ENCODE peak calls at places on chromosomes 16 and 17, in four cellular contexts. E, O, Q and I are unnamed samples.

GRCh38 chr16:64391009-64391663 is 730.7 kb downstream of the CDH11 start:
- DNase-seq in O (no peak), E (peak; percentile 46), Q (no peak), I (peak; percentile 61)

GRCh38 chr16:5325932-5326331 is 228.3 kb upstream of the EEF2KMT start:
- DNase-seq in E (no peak), O (no peak), Q (no peak), I (no peak)

GRCh38 chr16:9226924-9227323 is 135.5 kb downstream of the HAPSTR1 start:
- DNase-seq in E (no peak), Q (no peak), O (no peak), I (no peak)

GRCh38 chr16:29806096-29806579 is at the start of gene MAZ:
- DNase-seq in E (peak; percentile 94), Q (peak; percentile 85), O (no peak), I (no peak)

GRCh38 chr17:17570207-17570797 is 21.2 kb downstream of the PEMT start:
- DNase-seq in E (peak; percentile 28), Q (no peak), O (no peak), I (peak; percentile 40)

GRCh38 chr16:62829615-62830014 is 793.4 kb upstream of the CDH8 start:
- DNase-seq in O (no peak), E (no peak), Q (no peak), I (no peak)

GRCh38 chr17:50785942-50786570 is 18.7 kb upstream of the ANKRD40CL start:
- DNase-seq in O (no peak), E (peak; percentile 88), Q (no peak), I (peak; percentile 75)

GRCh38 chr16:25097304-25097988 is 14.1 kb upstream of the LCMT1 start:
- DNase-seq in E (peak; percentile 7), Q (no peak), O (no peak), I (peak; percentile 31)

GRCh38 chr17:65678534-65678933 is 117.1 kb upstream of the AXIN2 start:
- DNase-seq in O (no peak), Q (no peak), E (no peak), I (no peak)

GRCh38 chr16:79349803-79350202 is 250.7 kb downstream of the MAF start:
- DNase-seq in E (no peak), O (no peak), Q (no peak), I (no peak)

DNA sequence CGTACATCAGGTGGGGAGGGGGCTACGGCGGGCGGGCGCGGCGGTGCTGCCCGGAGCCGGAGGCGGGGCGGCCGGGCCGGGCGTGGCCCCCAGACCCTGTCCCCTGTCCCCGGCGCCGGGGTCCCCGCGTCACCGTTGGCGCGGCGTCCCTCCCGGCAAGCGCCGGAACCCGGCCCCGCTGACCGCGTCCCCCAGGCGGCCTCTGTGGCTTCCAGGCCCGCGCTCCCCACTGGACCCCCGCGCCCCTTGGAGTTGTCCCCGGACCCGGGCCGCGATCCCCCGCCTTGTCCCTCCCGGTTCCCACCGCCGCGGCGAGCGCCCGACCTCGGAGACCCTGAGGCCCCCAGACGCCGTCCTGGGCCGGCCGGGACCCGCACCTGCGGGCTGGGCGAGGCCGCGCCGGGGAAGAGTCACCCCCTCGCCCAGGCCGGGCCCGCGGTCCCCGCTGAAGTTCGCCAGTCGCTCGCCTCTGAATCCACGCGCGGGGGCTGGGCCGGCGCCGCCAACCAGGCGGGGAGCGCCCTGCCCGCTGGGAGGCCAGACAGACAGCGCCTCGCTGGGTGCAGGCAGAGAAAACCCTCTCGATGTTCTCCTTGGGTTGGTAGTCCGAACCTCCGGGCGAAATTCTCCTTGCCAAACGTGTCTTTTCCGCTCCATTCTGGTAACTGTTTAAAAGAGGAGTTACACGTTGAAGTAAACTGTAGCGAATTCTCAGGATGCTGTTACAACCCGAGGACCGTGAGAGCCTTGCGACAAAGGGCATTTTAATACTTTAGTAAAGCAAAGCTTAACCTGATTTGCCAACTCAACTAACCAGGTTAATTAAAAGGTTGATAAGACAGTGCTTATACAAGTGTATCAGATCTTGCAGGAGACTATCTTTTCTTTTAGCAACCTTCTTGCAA is 761 bp downstream of the GAN start:
- DNase-seq in O (no peak), E (peak; percentile 43), Q (peak; percentile 59), I (peak; percentile 46)
- TF ChIP-seq CTCF in O (no peak), E (peak; percentile 3), Q (peak; percentile 38), I (peak; percentile 23)

DNA sequence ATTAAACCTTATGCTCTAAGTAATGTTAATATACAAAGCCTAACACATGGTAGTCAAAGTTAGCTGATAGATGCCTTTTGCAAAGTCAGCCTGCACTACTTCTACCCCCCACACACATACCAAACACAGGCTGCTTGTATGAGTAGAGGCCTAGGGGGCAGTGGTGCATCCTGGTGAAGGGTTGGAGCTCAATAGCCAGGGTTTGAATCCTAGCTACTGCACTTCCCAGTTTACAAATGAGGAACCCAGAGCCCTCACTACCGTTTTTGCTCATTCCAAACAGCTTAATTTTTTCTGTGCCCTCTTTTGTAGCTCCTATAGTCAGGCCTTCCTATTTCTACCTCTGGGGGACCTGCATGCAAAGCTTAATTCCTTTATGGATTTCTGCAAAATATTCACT is 18.9 kb upstream of the HYDIN start:
- DNase-seq in O (no peak), Q (no peak), E (no peak), I (no peak)
- H3K4me3 ChIP-seq in O (no peak overlapping the region), Q (no peak overlapping the region), E (no peak overlapping the region), I (no peak overlapping the region)

DNA sequence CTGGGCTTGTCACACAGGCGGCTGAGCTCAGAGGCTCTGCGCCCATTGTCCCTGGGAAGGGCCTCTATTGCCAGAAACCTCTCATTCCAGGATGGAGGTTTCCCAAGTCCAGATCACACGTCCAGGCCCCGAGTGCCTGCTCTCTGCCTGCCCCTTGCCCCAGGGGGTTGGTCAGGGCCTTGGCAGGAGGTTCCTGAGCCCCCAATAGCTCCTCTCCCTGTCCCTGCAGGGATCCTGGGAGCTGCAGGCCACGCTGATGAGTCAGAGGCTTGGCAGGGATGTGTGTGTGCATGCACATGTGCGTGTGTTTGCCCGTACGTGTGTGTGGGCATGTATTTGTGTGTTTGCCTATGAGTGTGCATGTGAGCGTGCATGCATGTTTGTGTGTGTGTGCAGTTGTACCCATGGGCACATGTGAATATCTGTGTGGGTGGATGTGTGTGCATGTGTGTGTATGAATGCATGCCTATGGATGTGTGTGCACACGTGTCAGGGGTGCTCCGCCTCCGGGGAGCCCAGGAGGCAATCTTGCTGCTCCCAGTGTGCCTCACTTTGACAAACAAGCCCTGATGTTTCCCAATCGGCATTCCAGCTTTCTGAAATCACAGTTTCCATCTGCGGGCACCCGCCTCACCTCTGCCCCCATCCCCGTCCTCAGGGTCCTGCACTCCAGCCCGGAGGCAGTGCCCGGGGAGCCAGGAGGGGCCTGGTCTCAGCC is 98.4 kb upstream of the GSE1 start:
- DNase-seq in E (peak; percentile 96), Q (no peak), O (peak; percentile 56), I (peak; percentile 95)
- TF ChIP-seq CTCF in E (no peak), Q (no peak), O (no peak), I (no peak)

GRCh38 chr17:35312346-35312745 is 61.1 kb downstream of the SLFN11 start:
- DNase-seq in E (no peak), Q (no peak), O (no peak), I (no peak)

GRCh38 chr17:35315283-35315682 is 58.1 kb downstream of the SLFN11 start:
- DNase-seq in O (peak; percentile 36), Q (no peak), E (peak; percentile 88), I (peak; percentile 95)

GRCh38 chr17:35314415-35315216 is 58.8 kb downstream of the SLFN11 start:
- DNase-seq in E (peak; percentile 5), O (no peak), Q (no peak), I (no peak)

GRCh38 chr17:35312790-35313711 is 60.4 kb downstream of the SLFN11 start:
- DNase-seq in O (peak; percentile 37), Q (peak; percentile 66), E (peak; percentile 81), I (peak; percentile 85)

DNA sequence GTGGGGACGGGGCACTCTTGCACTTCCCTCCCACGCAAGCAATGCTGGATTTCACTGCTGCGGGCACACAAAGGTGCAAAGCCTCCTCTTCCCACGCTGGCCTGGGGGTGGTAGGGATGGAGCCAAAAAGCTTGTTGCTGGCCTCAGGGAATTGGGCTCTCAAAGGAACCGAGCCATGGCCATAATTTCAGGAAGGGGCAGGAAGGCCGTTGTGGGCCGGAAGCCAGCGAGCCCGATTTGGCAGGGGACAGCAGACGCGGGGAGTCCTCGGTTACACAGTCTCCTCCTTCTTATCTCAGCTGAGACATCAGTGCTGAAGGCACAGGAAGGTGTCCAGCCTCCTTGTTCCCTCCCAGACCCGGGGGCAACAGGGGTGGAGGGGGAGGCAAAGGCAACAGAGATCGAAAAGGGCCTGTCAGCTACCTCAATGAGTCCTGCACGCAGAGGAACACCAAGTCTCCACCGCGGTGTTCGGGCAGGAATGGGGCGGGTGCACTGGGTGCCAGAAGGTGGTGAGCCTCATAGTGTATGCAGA is 59.5 kb downstream of the SLFN11 start:
- DNase-seq in Q (no peak), E (no peak), O (peak; percentile 21), I (no peak)
- H3K4me3 ChIP-seq in Q (no peak overlapping the region), E (no peak overlapping the region), O (no peak overlapping the region), I (no peak overlapping the region)

DNA sequence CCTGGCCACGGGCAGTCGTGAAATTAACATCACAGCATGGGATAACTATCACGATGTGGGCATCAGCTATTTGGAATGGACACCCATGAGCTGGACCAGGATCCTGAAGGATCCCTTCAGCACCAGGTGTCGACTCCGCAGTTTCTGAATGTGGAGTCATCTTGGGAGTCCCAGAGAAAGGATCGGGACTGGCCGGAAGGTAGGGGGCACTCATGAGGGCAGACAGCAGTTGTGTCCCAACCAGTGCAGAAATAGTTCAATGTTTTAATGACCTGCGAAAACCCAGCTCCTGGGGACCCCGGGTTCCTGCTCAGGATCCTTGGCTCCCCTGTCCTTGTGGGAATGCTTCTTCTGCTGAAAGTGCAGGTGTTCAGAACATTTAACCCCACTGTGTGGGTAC is 154.9 kb downstream of the SALL1 start:
- DNase-seq in O (no peak), E (no peak), Q (no peak), I (no peak)
- TF ChIP-seq CTCF in O (no peak), E (no peak), Q (no peak), I (no peak)